ENCODE peak calls at places on chromosome 5, in six cellular contexts. One of them, this sample, is unnamed.

GRCh38 chr5:20536813-20537212 is 548.8 kb upstream of the CDH18 start:
- DNase-seq in CD4-positive, alpha-beta T cell: no peak
- DNase-seq in H9: no peak
- DNase-seq in HepG2: no peak
- DNase-seq in astrocyte: no peak
- DNase-seq in A673: no peak
- DNase-seq in this sample: no peak

GRCh38 chr5:106380736-106381135 is 1290.0 kb downstream of the EFNA5 start:
- DNase-seq in HepG2: no peak
- DNase-seq in CD4-positive, alpha-beta T cell: no peak
- DNase-seq in H9: no peak
- DNase-seq in A673: no peak
- DNase-seq in astrocyte: peak
- DNase-seq in this sample: no peak

GRCh38 chr5:1747079-1747802 is 52.4 kb downstream of the MRPL36 start:
- DNase-seq in A673: no peak
- DNase-seq in HepG2: no peak
- DNase-seq in astrocyte: no peak
- DNase-seq in CD4-positive, alpha-beta T cell: peak
- DNase-seq in H9: peak
- DNase-seq in this sample: no peak

GRCh38 chr5:137621861-137622823 is 113.7 kb downstream of the KLHL3 start:
- DNase-seq in HepG2: no peak
- DNase-seq in H9: no peak
- DNase-seq in astrocyte: peak
- DNase-seq in CD4-positive, alpha-beta T cell: no peak
- DNase-seq in A673: no peak
- DNase-seq in this sample: peak

GRCh38 chr5:129135633-129136032 is 41.1 kb downstream of the ISOC1 start:
- DNase-seq in HepG2: peak
- DNase-seq in A673: no peak
- DNase-seq in H9: peak
- DNase-seq in astrocyte: no peak
- DNase-seq in CD4-positive, alpha-beta T cell: no peak
- DNase-seq in this sample: no peak

GRCh38 chr5:669111-669841 is 23.9 kb downstream of the TPPP start:
- DNase-seq in astrocyte: peak
- DNase-seq in A673: no peak
- DNase-seq in CD4-positive, alpha-beta T cell: peak
- DNase-seq in HepG2: peak
- DNase-seq in H9: peak
- DNase-seq in this sample: no peak

GRCh38 chr5:6082685-6083084 is 295.7 kb downstream of the MED10 start:
- DNase-seq in astrocyte: no peak
- DNase-seq in A673: no peak
- DNase-seq in HepG2: no peak
- DNase-seq in H9: no peak
- DNase-seq in CD4-positive, alpha-beta T cell: no peak
- DNase-seq in this sample: no peak

GRCh38 chr5:128632264-128632663 is 94.2 kb upstream of the FBN2 start:
- DNase-seq in H9: no peak
- DNase-seq in astrocyte: no peak
- DNase-seq in HepG2: no peak
- DNase-seq in A673: no peak
- DNase-seq in CD4-positive, alpha-beta T cell: no peak
- DNase-seq in this sample: no peak

GRCh38 chr5:88785396-88786216 is 97.4 kb downstream of the MEF2C start:
- DNase-seq in CD4-positive, alpha-beta T cell: no peak
- DNase-seq in astrocyte: peak
- DNase-seq in HepG2: no peak
- DNase-seq in H9: no peak
- DNase-seq in A673: peak
- DNase-seq in this sample: no peak

GRCh38 chr5:50733737-50734136 is 67.3 kb downstream of the PARP8 start:
- DNase-seq in CD4-positive, alpha-beta T cell: no peak
- DNase-seq in H9: no peak
- DNase-seq in HepG2: no peak
- DNase-seq in astrocyte: no peak
- DNase-seq in A673: no peak
- DNase-seq in this sample: no peak

GRCh38 chr5:34452170-34452828 is 203.8 kb upstream of the RAI14 start:
- DNase-seq in astrocyte: no peak
- DNase-seq in H9: no peak
- DNase-seq in HepG2: no peak
- DNase-seq in A673: peak
- DNase-seq in CD4-positive, alpha-beta T cell: no peak
- DNase-seq in this sample: no peak

GRCh38 chr5:40689442-40689841 is 9.7 kb downstream of the PTGER4 start:
- DNase-seq in CD4-positive, alpha-beta T cell: no peak
- DNase-seq in A673: peak
- DNase-seq in HepG2: peak
- DNase-seq in H9: no peak
- DNase-seq in astrocyte: peak
- DNase-seq in this sample: no peak

GRCh38 chr5:68911840-68912690 is 181.7 kb upstream of the SLC30A5 start:
- DNase-seq in HepG2: peak
- DNase-seq in CD4-positive, alpha-beta T cell: no peak
- DNase-seq in A673: peak
- DNase-seq in astrocyte: peak
- DNase-seq in H9: no peak
- DNase-seq in this sample: no peak

GRCh38 chr5:148343603-148344230 is 8.4 kb downstream of the SPINK9 start:
- DNase-seq in CD4-positive, alpha-beta T cell: no peak
- DNase-seq in HepG2: no peak
- DNase-seq in H9: no peak
- DNase-seq in astrocyte: no peak
- DNase-seq in A673: no peak
- DNase-seq in this sample: no peak

GRCh38 chr5:38598994-38599611 is 42.7 kb upstream of the LIFR start:
- DNase-seq in CD4-positive, alpha-beta T cell: no peak
- DNase-seq in astrocyte: peak
- DNase-seq in A673: peak
- DNase-seq in HepG2: peak
- DNase-seq in H9: no peak
- DNase-seq in this sample: no peak

GRCh38 chr5:99320461-99320860 is 391.7 kb upstream of the CHD1 start:
- DNase-seq in A673: peak
- DNase-seq in H9: peak
- DNase-seq in CD4-positive, alpha-beta T cell: no peak
- DNase-seq in astrocyte: no peak
- DNase-seq in HepG2: no peak
- DNase-seq in this sample: no peak

GRCh38 chr5:157076558-157076957 is 17.6 kb upstream of the HAVCR1 start:
- DNase-seq in A673: no peak
- DNase-seq in H9: no peak
- DNase-seq in astrocyte: peak
- DNase-seq in CD4-positive, alpha-beta T cell: no peak
- DNase-seq in HepG2: no peak
- DNase-seq in this sample: no peak

GRCh38 chr5:142542906-142543305 is 143.0 kb downstream of the FGF1 start:
- DNase-seq in CD4-positive, alpha-beta T cell: no peak
- DNase-seq in HepG2: no peak
- DNase-seq in A673: no peak
- DNase-seq in H9: no peak
- DNase-seq in astrocyte: peak
- DNase-seq in this sample: no peak

GRCh38 chr5:109689740-109690455 is at the start of gene MAN2A1:
- DNase-seq in CD4-positive, alpha-beta T cell: peak
- DNase-seq in H9: peak
- DNase-seq in HepG2: peak
- DNase-seq in astrocyte: peak
- DNase-seq in A673: peak
- DNase-seq in this sample: no peak

GRCh38 chr5:68396722-68397121 is 181.2 kb downstream of the PIK3R1 start:
- DNase-seq in A673: no peak
- DNase-seq in HepG2: peak
- DNase-seq in CD4-positive, alpha-beta T cell: no peak
- DNase-seq in H9: no peak
- DNase-seq in astrocyte: no peak
- DNase-seq in this sample: no peak

GRCh38 chr5:68458416-68458815 is 242.9 kb downstream of the PIK3R1 start:
- DNase-seq in CD4-positive, alpha-beta T cell: no peak
- DNase-seq in astrocyte: peak
- DNase-seq in HepG2: no peak
- DNase-seq in A673: no peak
- DNase-seq in H9: no peak
- DNase-seq in this sample: no peak

GRCh38 chr5:94276056-94276455 is 342.3 kb downstream of the KIAA0825 start:
- DNase-seq in H9: no peak
- DNase-seq in HepG2: no peak
- DNase-seq in CD4-positive, alpha-beta T cell: no peak
- DNase-seq in astrocyte: no peak
- DNase-seq in A673: no peak
- DNase-seq in this sample: no peak

GRCh38 chr5:147384346-147385193 is 125.3 kb downstream of the DPYSL3 start:
- DNase-seq in H9: no peak
- DNase-seq in CD4-positive, alpha-beta T cell: no peak
- DNase-seq in HepG2: no peak
- DNase-seq in astrocyte: peak
- DNase-seq in A673: peak
- DNase-seq in this sample: no peak

GRCh38 chr5:76583163-76584047 is 39.8 kb downstream of the F2RL2 start:
- DNase-seq in astrocyte: no peak
- DNase-seq in A673: peak
- DNase-seq in H9: no peak
- DNase-seq in CD4-positive, alpha-beta T cell: no peak
- DNase-seq in HepG2: no peak
- DNase-seq in this sample: no peak

GRCh38 chr5:10145922-10146321 is 103.8 kb downstream of the ATPSCKMT start:
- DNase-seq in H9: no peak
- DNase-seq in A673: peak
- DNase-seq in HepG2: peak
- DNase-seq in CD4-positive, alpha-beta T cell: no peak
- DNase-seq in astrocyte: peak
- DNase-seq in this sample: no peak

GRCh38 chr5:10138385-10139057 is 111.2 kb downstream of the ATPSCKMT start:
- DNase-seq in A673: no peak
- DNase-seq in astrocyte: no peak
- DNase-seq in CD4-positive, alpha-beta T cell: no peak
- DNase-seq in H9: no peak
- DNase-seq in HepG2: no peak
- DNase-seq in this sample: no peak

GRCh38 chr5:10144040-10144439 is 105.6 kb downstream of the ATPSCKMT start:
- DNase-seq in HepG2: no peak
- DNase-seq in astrocyte: no peak
- DNase-seq in H9: no peak
- DNase-seq in CD4-positive, alpha-beta T cell: no peak
- DNase-seq in A673: no peak
- DNase-seq in this sample: no peak

GRCh38 chr5:10140195-10140973 is 109.3 kb downstream of the ATPSCKMT start:
- DNase-seq in H9: peak
- DNase-seq in astrocyte: no peak
- DNase-seq in A673: no peak
- DNase-seq in HepG2: peak
- DNase-seq in CD4-positive, alpha-beta T cell: no peak
- DNase-seq in this sample: no peak
- TF ChIP-seq CTCF in H9: peak
- TF ChIP-seq CTCF in astrocyte: no peak
- TF ChIP-seq CTCF in A673: peak
- TF ChIP-seq CTCF in HepG2: peak
- TF ChIP-seq CTCF in CD4-positive, alpha-beta T cell: no peak
- TF ChIP-seq CTCF in this sample: no peak

GRCh38 chr5:176631383-176631970 is 1.0 kb downstream of the EIF4E1B start:
- DNase-seq in CD4-positive, alpha-beta T cell: no peak
- DNase-seq in A673: no peak
- DNase-seq in astrocyte: no peak
- DNase-seq in H9: no peak
- DNase-seq in HepG2: no peak
- DNase-seq in this sample: no peak
- H3K27ac ChIP-seq in CD4-positive, alpha-beta T cell: no peak
- H3K27ac ChIP-seq in A673: no peak
- H3K27ac ChIP-seq in astrocyte: no peak
- H3K27ac ChIP-seq in H9: no peak
- H3K27ac ChIP-seq in HepG2: no peak
- H3K27ac ChIP-seq in this sample: peak

GRCh38 chr5:32587067-32587551 is 1.8 kb downstream of the SUB1 start:
- DNase-seq in HepG2: no peak
- DNase-seq in CD4-positive, alpha-beta T cell: no peak
- DNase-seq in astrocyte: no peak
- DNase-seq in A673: no peak
- DNase-seq in H9: no peak
- DNase-seq in this sample: no peak

GRCh38 chr5:32586251-32586642 is 890 bp downstream of the SUB1 start:
- DNase-seq in A673: no peak
- DNase-seq in H9: no peak
- DNase-seq in HepG2: no peak
- DNase-seq in CD4-positive, alpha-beta T cell: no peak
- DNase-seq in astrocyte: no peak
- DNase-seq in this sample: no peak

GRCh38 chr5:32585122-32585445 is 273 bp upstream of the SUB1 start:
- DNase-seq in A673: no peak
- DNase-seq in HepG2: no peak
- DNase-seq in CD4-positive, alpha-beta T cell: no peak
- DNase-seq in astrocyte: no peak
- DNase-seq in H9: no peak
- DNase-seq in this sample: no peak

GRCh38 chr5:32584651-32585050 is 706 bp upstream of the SUB1 start:
- DNase-seq in CD4-positive, alpha-beta T cell: no peak
- DNase-seq in A673: no peak
- DNase-seq in astrocyte: no peak
- DNase-seq in HepG2: no peak
- DNase-seq in H9: no peak
- DNase-seq in this sample: no peak

DNA sequence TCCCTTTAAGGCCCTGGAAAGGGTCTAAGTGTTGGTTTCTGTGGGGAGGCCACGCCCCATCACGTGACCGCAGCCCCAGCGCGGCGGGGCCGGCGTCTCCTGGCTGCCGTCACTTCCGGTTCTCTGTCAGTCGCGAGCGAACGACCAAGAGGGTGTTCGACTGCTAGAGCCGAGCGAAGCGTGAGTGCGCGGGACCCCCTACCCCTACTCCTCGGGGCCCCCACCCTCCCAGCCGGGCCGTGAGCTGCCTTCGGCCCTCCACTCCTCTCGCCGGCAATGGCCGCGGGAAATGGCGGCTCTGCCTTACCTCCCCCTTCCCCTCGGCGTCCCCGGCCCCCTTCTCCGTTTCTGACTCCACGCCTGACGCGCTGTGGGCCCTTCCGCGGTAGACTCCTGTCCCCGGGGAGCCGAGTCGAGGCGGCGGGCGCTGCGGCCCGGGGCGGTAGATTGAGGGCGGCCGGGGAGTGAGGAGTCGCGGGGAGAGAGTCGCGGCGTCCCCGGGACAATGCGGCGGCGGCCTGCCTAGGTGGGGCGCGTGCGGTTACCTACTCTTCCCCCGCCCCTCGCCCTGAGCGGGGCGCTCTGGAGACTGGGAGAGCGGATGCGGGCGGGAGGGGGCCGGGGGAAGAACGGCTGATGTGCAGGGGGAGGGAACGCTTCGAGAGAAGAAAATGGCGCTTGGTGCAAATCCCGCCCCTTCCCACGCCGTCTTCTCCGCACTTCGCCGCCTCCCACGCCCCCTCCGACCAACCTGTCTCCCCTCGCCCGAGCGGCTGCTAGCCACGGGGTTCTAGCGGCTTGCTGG is at the start of gene SUB1:
- DNase-seq in HepG2: peak
- DNase-seq in A673: peak
- DNase-seq in astrocyte: peak
- DNase-seq in CD4-positive, alpha-beta T cell: peak
- DNase-seq in H9: peak
- DNase-seq in this sample: peak
- TF ChIP-seq CTCF in HepG2: peak
- TF ChIP-seq CTCF in A673: peak
- TF ChIP-seq CTCF in astrocyte: no peak
- TF ChIP-seq CTCF in CD4-positive, alpha-beta T cell: no peak
- TF ChIP-seq CTCF in H9: peak
- TF ChIP-seq CTCF in this sample: no peak

GRCh38 chr5:52783226-52783959 is 4.3 kb upstream of the ITGA1 start:
- DNase-seq in astrocyte: no peak
- DNase-seq in HepG2: no peak
- DNase-seq in CD4-positive, alpha-beta T cell: no peak
- DNase-seq in H9: no peak
- DNase-seq in A673: no peak
- DNase-seq in this sample: no peak
- H3K27ac ChIP-seq in astrocyte: no peak
- H3K27ac ChIP-seq in HepG2: no peak
- H3K27ac ChIP-seq in CD4-positive, alpha-beta T cell: no peak
- H3K27ac ChIP-seq in H9: no peak
- H3K27ac ChIP-seq in A673: no peak
- H3K27ac ChIP-seq in this sample: no peak